ENCODE peak calls at places on chromosomes 7 and 10, in eight cellular contexts. One of them, this sample, is unnamed.

GRCh38 chr10:33336606-33337334 is 2.3 kb upstream of the NRP1 start:
- DNase-seq in mammary epithelial cell: peak
- DNase-seq in RWPE1: peak
- DNase-seq in ovary: peak
- DNase-seq in WERI-Rb-1: peak
- DNase-seq in AG09319: no peak
- DNase-seq in endothelial cell: peak
- DNase-seq in heart left ventricle: peak
- DNase-seq in this sample: no peak

GRCh38 chr7:97094531-97094930 is 23.0 kb upstream of the SDHAF3 start:
- DNase-seq in mammary epithelial cell: no peak
- DNase-seq in RWPE1: no peak
- DNase-seq in ovary: no peak
- DNase-seq in WERI-Rb-1: no peak
- DNase-seq in AG09319: no peak
- DNase-seq in endothelial cell: no peak
- DNase-seq in heart left ventricle: no peak
- DNase-seq in this sample: no peak

GRCh38 chr7:74479961-74480829 is 26.5 kb downstream of the GTF2IRD1 start:
- DNase-seq in mammary epithelial cell: peak
- DNase-seq in RWPE1: peak
- DNase-seq in ovary: peak
- DNase-seq in WERI-Rb-1: peak
- DNase-seq in AG09319: peak
- DNase-seq in endothelial cell: peak
- DNase-seq in heart left ventricle: peak
- DNase-seq in this sample: no peak

GRCh38 chr7:72706521-72706920 is 121.5 kb downstream of the TYW1B start:
- DNase-seq in mammary epithelial cell: no peak
- DNase-seq in RWPE1: no peak
- DNase-seq in ovary: no peak
- DNase-seq in WERI-Rb-1: no peak
- DNase-seq in AG09319: no peak
- DNase-seq in endothelial cell: no peak
- DNase-seq in heart left ventricle: no peak
- DNase-seq in this sample: no peak

GRCh38 chr10:17375936-17376584 is 78.3 kb downstream of the ST8SIA6 start:
- DNase-seq in mammary epithelial cell: no peak
- DNase-seq in RWPE1: no peak
- DNase-seq in ovary: no peak
- DNase-seq in WERI-Rb-1: peak
- DNase-seq in AG09319: no peak
- DNase-seq in endothelial cell: peak
- DNase-seq in heart left ventricle: no peak
- DNase-seq in this sample: no peak

GRCh38 chr7:94584113-94584512 is 71.8 kb downstream of the SGCE start:
- DNase-seq in mammary epithelial cell: no peak
- DNase-seq in RWPE1: no peak
- DNase-seq in ovary: no peak
- DNase-seq in WERI-Rb-1: no peak
- DNase-seq in AG09319: peak
- DNase-seq in endothelial cell: no peak
- DNase-seq in heart left ventricle: no peak
- DNase-seq in this sample: no peak

GRCh38 chr7:133355325-133355708 is 102.4 kb downstream of the EXOC4 start:
- DNase-seq in mammary epithelial cell: peak
- DNase-seq in RWPE1: no peak
- DNase-seq in ovary: no peak
- DNase-seq in WERI-Rb-1: no peak
- DNase-seq in AG09319: no peak
- DNase-seq in endothelial cell: no peak
- DNase-seq in heart left ventricle: no peak
- DNase-seq in this sample: peak

GRCh38 chr10:29838529-29838928 is 203.8 kb upstream of the SVIL start:
- DNase-seq in mammary epithelial cell: no peak
- DNase-seq in RWPE1: no peak
- DNase-seq in ovary: peak
- DNase-seq in WERI-Rb-1: no peak
- DNase-seq in AG09319: no peak
- DNase-seq in endothelial cell: no peak
- DNase-seq in heart left ventricle: no peak
- DNase-seq in this sample: no peak

GRCh38 chr7:47255441-47255840 is 326.5 kb downstream of the TNS3 start:
- DNase-seq in mammary epithelial cell: no peak
- DNase-seq in RWPE1: no peak
- DNase-seq in ovary: no peak
- DNase-seq in WERI-Rb-1: no peak
- DNase-seq in AG09319: no peak
- DNase-seq in endothelial cell: no peak
- DNase-seq in heart left ventricle: no peak
- DNase-seq in this sample: no peak

GRCh38 chr7:3120513-3120912 is 76.8 kb upstream of the CARD11 start:
- DNase-seq in mammary epithelial cell: no peak
- DNase-seq in RWPE1: no peak
- DNase-seq in ovary: no peak
- DNase-seq in WERI-Rb-1: no peak
- DNase-seq in AG09319: no peak
- DNase-seq in endothelial cell: no peak
- DNase-seq in heart left ventricle: no peak
- DNase-seq in this sample: no peak

GRCh38 chr7:44065431-44066110 is at the start of gene PGAM2:
- DNase-seq in mammary epithelial cell: no peak
- DNase-seq in RWPE1: no peak
- DNase-seq in ovary: peak
- DNase-seq in WERI-Rb-1: peak
- DNase-seq in AG09319: no peak
- DNase-seq in endothelial cell: no peak
- DNase-seq in heart left ventricle: peak
- DNase-seq in this sample: no peak

GRCh38 chr10:104099941-104100340 is 14.3 kb upstream of the COL17A1 start:
- DNase-seq in mammary epithelial cell: no peak
- DNase-seq in RWPE1: no peak
- DNase-seq in ovary: no peak
- DNase-seq in WERI-Rb-1: no peak
- DNase-seq in AG09319: no peak
- DNase-seq in endothelial cell: no peak
- DNase-seq in heart left ventricle: no peak
- DNase-seq in this sample: no peak

GRCh38 chr10:99435986-99436633 is 5.7 kb upstream of the GOT1 start:
- DNase-seq in mammary epithelial cell: peak
- DNase-seq in RWPE1: no peak
- DNase-seq in ovary: no peak
- DNase-seq in WERI-Rb-1: no peak
- DNase-seq in AG09319: peak
- DNase-seq in endothelial cell: peak
- DNase-seq in heart left ventricle: no peak
- DNase-seq in this sample: no peak

GRCh38 chr10:49139866-49140195 is 6.0 kb upstream of the FAM170B start:
- DNase-seq in mammary epithelial cell: peak
- DNase-seq in RWPE1: peak
- DNase-seq in ovary: no peak
- DNase-seq in WERI-Rb-1: no peak
- DNase-seq in AG09319: no peak
- DNase-seq in endothelial cell: no peak
- DNase-seq in heart left ventricle: no peak
- DNase-seq in this sample: peak

GRCh38 chr7:150937848-150938561 is 40.1 kb downstream of the KCNH2 start:
- DNase-seq in mammary epithelial cell: peak
- DNase-seq in RWPE1: peak
- DNase-seq in ovary: no peak
- DNase-seq in WERI-Rb-1: peak
- DNase-seq in AG09319: no peak
- DNase-seq in endothelial cell: no peak
- DNase-seq in heart left ventricle: no peak
- DNase-seq in this sample: peak

GRCh38 chr10:20890009-20890408 is 7.1 kb downstream of the NEBL start:
- DNase-seq in mammary epithelial cell: no peak
- DNase-seq in RWPE1: no peak
- DNase-seq in ovary: no peak
- DNase-seq in WERI-Rb-1: peak
- DNase-seq in AG09319: no peak
- DNase-seq in endothelial cell: no peak
- DNase-seq in heart left ventricle: no peak
- DNase-seq in this sample: no peak

GRCh38 chr10:33163941-33164824 is 170.3 kb downstream of the NRP1 start:
- DNase-seq in mammary epithelial cell: no peak
- DNase-seq in RWPE1: no peak
- DNase-seq in ovary: no peak
- DNase-seq in WERI-Rb-1: no peak
- DNase-seq in AG09319: no peak
- DNase-seq in endothelial cell: no peak
- DNase-seq in heart left ventricle: no peak
- DNase-seq in this sample: no peak

GRCh38 chr10:127649642-127650041 is 87.3 kb upstream of the FOXI2 start:
- DNase-seq in mammary epithelial cell: no peak
- DNase-seq in RWPE1: no peak
- DNase-seq in ovary: no peak
- DNase-seq in WERI-Rb-1: peak
- DNase-seq in AG09319: no peak
- DNase-seq in endothelial cell: peak
- DNase-seq in heart left ventricle: no peak
- DNase-seq in this sample: no peak

GRCh38 chr7:124033807-124034753 is 1.2 kb upstream of the TMEM229A start:
- DNase-seq in mammary epithelial cell: no peak
- DNase-seq in RWPE1: no peak
- DNase-seq in ovary: no peak
- DNase-seq in WERI-Rb-1: no peak
- DNase-seq in AG09319: no peak
- DNase-seq in endothelial cell: no peak
- DNase-seq in heart left ventricle: no peak
- DNase-seq in this sample: no peak

GRCh38 chr10:119221201-119221600 is 13.8 kb downstream of the GRK5 start:
- DNase-seq in mammary epithelial cell: no peak
- DNase-seq in RWPE1: no peak
- DNase-seq in ovary: no peak
- DNase-seq in WERI-Rb-1: no peak
- DNase-seq in AG09319: no peak
- DNase-seq in endothelial cell: no peak
- DNase-seq in heart left ventricle: no peak
- DNase-seq in this sample: no peak

GRCh38 chr10:76969366-76969990 is 668.1 kb downstream of the KCNMA1 start:
- DNase-seq in mammary epithelial cell: no peak
- DNase-seq in RWPE1: no peak
- DNase-seq in ovary: no peak
- DNase-seq in WERI-Rb-1: no peak
- DNase-seq in AG09319: no peak
- DNase-seq in endothelial cell: no peak
- DNase-seq in heart left ventricle: no peak
- DNase-seq in this sample: no peak

DNA sequence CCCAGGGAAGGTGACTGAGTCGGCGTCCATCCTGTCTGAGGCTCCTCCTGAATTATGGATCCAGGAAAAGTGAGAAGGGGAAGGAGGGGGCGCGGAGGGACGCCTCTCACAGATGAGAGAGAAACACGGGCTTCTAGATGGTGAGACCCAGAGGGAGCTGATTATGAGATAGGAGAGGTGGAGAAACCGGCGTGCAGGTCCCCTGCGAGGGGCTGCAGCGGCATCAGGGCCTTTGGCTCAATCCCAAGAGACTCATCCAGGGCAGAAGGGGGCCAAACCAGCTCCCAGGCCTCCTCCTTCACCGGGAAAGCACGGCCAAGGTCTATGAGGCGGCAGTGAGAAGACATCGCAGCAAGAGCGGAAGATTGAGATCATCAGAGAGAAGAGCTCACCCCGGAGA is 70.8 kb downstream of the TCERG1L start:
- DNase-seq in mammary epithelial cell: no peak
- DNase-seq in RWPE1: no peak
- DNase-seq in ovary: no peak
- DNase-seq in WERI-Rb-1: no peak
- DNase-seq in AG09319: no peak
- DNase-seq in endothelial cell: no peak
- DNase-seq in heart left ventricle: no peak
- DNase-seq in this sample: no peak
- TF ChIP-seq CTCF in mammary epithelial cell: no peak
- TF ChIP-seq CTCF in RWPE1: no peak
- TF ChIP-seq CTCF in ovary: no peak
- TF ChIP-seq CTCF in WERI-Rb-1: no peak
- TF ChIP-seq CTCF in AG09319: no peak
- TF ChIP-seq CTCF in endothelial cell: no peak
- TF ChIP-seq CTCF in heart left ventricle: no peak
- TF ChIP-seq CTCF in this sample: no peak

DNA sequence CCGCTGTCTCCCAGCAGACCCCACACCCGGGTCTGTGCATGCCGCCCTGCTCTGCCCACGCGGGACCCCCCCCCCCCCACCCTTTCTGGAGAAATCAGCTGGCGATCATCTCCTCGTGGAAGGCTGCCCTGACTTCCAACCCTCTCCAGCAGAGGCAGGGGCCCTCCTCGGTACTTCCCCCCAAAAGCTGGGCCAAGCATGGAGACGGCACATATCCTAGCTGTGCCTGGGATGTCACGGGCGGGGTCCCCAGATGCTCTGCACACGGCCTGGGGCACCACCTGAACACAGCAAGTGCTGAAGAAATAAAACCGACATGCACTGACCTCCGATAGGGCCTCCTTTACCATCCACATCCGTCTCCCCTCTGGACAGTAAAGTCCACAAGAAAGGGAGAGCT is 96.0 kb downstream of the DIP2C start:
- DNase-seq in mammary epithelial cell: no peak
- DNase-seq in RWPE1: no peak
- DNase-seq in ovary: no peak
- DNase-seq in WERI-Rb-1: no peak
- DNase-seq in AG09319: no peak
- DNase-seq in endothelial cell: no peak
- DNase-seq in heart left ventricle: no peak
- DNase-seq in this sample: no peak
- TF ChIP-seq CTCF in mammary epithelial cell: no peak
- TF ChIP-seq CTCF in RWPE1: no peak
- TF ChIP-seq CTCF in ovary: no peak
- TF ChIP-seq CTCF in WERI-Rb-1: no peak
- TF ChIP-seq CTCF in AG09319: no peak
- TF ChIP-seq CTCF in endothelial cell: no peak
- TF ChIP-seq CTCF in heart left ventricle: no peak
- TF ChIP-seq CTCF in this sample: no peak

DNA sequence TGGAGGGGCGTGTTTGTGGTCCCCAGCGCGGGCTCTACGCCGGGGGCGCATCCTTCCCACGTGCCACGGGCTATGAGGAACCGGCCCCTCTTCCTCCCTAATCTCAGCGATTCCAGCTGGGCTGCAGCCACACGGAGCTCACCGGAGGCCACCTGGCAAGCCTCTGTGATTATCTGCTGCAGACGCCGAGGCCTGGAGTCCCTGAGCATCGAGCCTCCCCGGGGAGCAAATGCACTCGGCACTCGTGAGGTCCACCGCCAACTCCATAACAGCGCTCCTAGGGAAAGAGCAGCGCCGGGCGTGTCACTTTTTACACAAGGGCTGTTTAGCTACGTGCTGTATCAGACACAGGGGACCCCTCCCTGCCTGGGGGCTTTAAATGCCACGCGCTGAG is 101.1 kb downstream of the DYNC2I1 start:
- DNase-seq in mammary epithelial cell: peak
- DNase-seq in RWPE1: peak
- DNase-seq in ovary: no peak
- DNase-seq in WERI-Rb-1: peak
- DNase-seq in AG09319: no peak
- DNase-seq in endothelial cell: no peak
- DNase-seq in heart left ventricle: no peak
- DNase-seq in this sample: no peak
- TF ChIP-seq CTCF in mammary epithelial cell: no peak
- TF ChIP-seq CTCF in RWPE1: no peak
- TF ChIP-seq CTCF in ovary: no peak
- TF ChIP-seq CTCF in WERI-Rb-1: no peak
- TF ChIP-seq CTCF in AG09319: no peak
- TF ChIP-seq CTCF in endothelial cell: no peak
- TF ChIP-seq CTCF in heart left ventricle: no peak
- TF ChIP-seq CTCF in this sample: no peak

GRCh38 chr10:11113156-11113555 is 95.5 kb downstream of the CELF2 start:
- DNase-seq in mammary epithelial cell: no peak
- DNase-seq in RWPE1: no peak
- DNase-seq in ovary: no peak
- DNase-seq in WERI-Rb-1: no peak
- DNase-seq in AG09319: no peak
- DNase-seq in endothelial cell: no peak
- DNase-seq in heart left ventricle: no peak
- DNase-seq in this sample: no peak
- TF ChIP-seq CTCF in mammary epithelial cell: no peak
- TF ChIP-seq CTCF in RWPE1: no peak
- TF ChIP-seq CTCF in ovary: no peak
- TF ChIP-seq CTCF in WERI-Rb-1: no peak
- TF ChIP-seq CTCF in AG09319: no peak
- TF ChIP-seq CTCF in endothelial cell: peak
- TF ChIP-seq CTCF in heart left ventricle: peak
- TF ChIP-seq CTCF in this sample: peak